ENCODE peak calls at places on chromosome 7, in seven cellular contexts. E is transverse colon, I is suprapubic skin, L is uterus, B is ovary, R is gastrocnemius medialis, M is spleen. V is an unnamed sample. For H3K36me3, the result is how much of the 10 kb centered on the place peaks cover.

GRCh38 chr7:18706648-18707047 is 211.1 kb downstream of the HDAC9 start:
- DNase-seq in E (no peak), I (no peak), L (no peak), B (no peak), R (no peak), M (no peak), V (no peak)

GRCh38 chr7:111137296-111138195 is 46.6 kb downstream of the LRRN3 start:
- DNase-seq in E (no peak), I (no peak), L (no peak), B (no peak), R (no peak), M (peak), V (no peak)

GRCh38 chr7:70668606-70669358 is 463.2 kb upstream of the GALNT17 start:
- DNase-seq in E (no peak), I (no peak), L (no peak), B (no peak), R (peak), M (no peak), V (no peak)

GRCh38 chr7:33195264-33195663 is 65.9 kb downstream of the BBS9 start:
- DNase-seq in E (no peak), I (no peak), L (no peak), B (no peak), R (no peak), M (no peak), V (no peak)

GRCh38 chr7:77667459-77668090 is 28.7 kb upstream of the RSBN1L start:
- DNase-seq in E (peak), I (no peak), L (no peak), B (no peak), R (no peak), M (no peak), V (no peak)

GRCh38 chr7:73452999-73453635 is 19.5 kb downstream of the FZD9 start:
- DNase-seq in E (no peak), I (no peak), L (no peak), B (no peak), R (no peak), M (no peak), V (no peak)

GRCh38 chr7:101996131-101996691 is 178.8 kb downstream of the CUX1 start:
- DNase-seq in E (no peak), I (no peak), L (no peak), B (no peak), R (no peak), M (no peak), V (no peak)

GRCh38 chr7:32536585-32536984 is 41.3 kb downstream of the AVL9 start:
- DNase-seq in E (no peak), I (no peak), L (no peak), B (no peak), R (no peak), M (no peak), V (no peak)

GRCh38 chr7:129919492-129919891 is 33.3 kb downstream of the UBE2H start:
- DNase-seq in E (no peak), I (no peak), L (no peak), B (no peak), R (no peak), M (no peak), V (no peak)

GRCh38 chr7:108086546-108086945 is 43.6 kb downstream of the LAMB4 start:
- DNase-seq in E (no peak), I (no peak), L (no peak), B (no peak), R (no peak), M (no peak), V (no peak)

GRCh38 chr7:158187055-158187770 is 400.4 kb downstream of the PTPRN2 start:
- DNase-seq in E (no peak), I (no peak), L (no peak), B (no peak), R (no peak), M (no peak), V (no peak)

GRCh38 chr7:18357691-18358090 is 137.9 kb upstream of the HDAC9 start:
- DNase-seq in E (no peak), I (no peak), L (no peak), B (no peak), R (no peak), M (no peak), V (no peak)

GRCh38 chr7:5773661-5774086 is 7.8 kb downstream of the RNF216 start:
- DNase-seq in E (no peak), I (peak), L (peak), B (peak), R (no peak), M (no peak), V (no peak)

GRCh38 chr7:117992635-117993034 is 119.4 kb upstream of the CTTNBP2 start:
- DNase-seq in E (no peak), I (no peak), L (no peak), B (no peak), R (no peak), M (no peak), V (no peak)

GRCh38 chr7:79298145-79298760 is 155.2 kb downstream of the MAGI2 start:
- DNase-seq in E (no peak), I (no peak), L (no peak), B (peak), R (no peak), M (no peak), V (no peak)

GRCh38 chr7:35035511-35035921 is 1.8 kb downstream of the DPY19L1 start:
- DNase-seq in E (peak), I (no peak), L (no peak), B (no peak), R (no peak), M (no peak), V (no peak)

GRCh38 chr7:149690688-149691446 is 82.5 kb downstream of the ZNF467 start:
- DNase-seq in E (no peak), I (no peak), L (peak), B (no peak), R (peak), M (no peak), V (no peak)

GRCh38 chr7:101108961-101109360 is 17.9 kb upstream of the SERPINE1 start:
- DNase-seq in E (no peak), I (no peak), L (no peak), B (no peak), R (no peak), M (no peak), V (no peak)

GRCh38 chr7:75064801-75065200 is 8.8 kb downstream of the RCC1L start:
- DNase-seq in E (no peak), I (no peak), L (no peak), B (no peak), R (peak), M (peak), V (no peak)

GRCh38 chr7:75064291-75064690 is 9.3 kb downstream of the RCC1L start:
- DNase-seq in E (no peak), I (no peak), L (no peak), B (no peak), R (no peak), M (peak), V (no peak)

DNA sequence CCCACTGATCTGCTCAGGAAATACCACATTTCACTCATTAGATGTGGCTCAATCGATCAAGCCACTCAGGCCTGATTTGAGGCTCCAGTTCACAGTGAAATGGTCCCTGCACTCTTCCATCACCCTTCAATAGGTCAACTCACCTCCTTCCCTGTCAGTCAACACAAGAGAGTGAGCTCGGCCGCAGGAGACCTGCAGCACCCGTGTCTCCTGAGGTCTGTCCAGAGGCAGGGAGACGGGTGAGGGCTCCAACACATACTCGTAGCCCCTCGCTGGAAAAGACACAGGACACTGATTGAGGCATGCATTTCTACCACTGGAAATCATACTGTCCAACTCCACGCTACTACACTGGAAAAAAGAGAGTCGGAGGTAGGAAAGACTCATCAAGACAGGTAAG is 7.1 kb downstream of the RCC1L start:
- DNase-seq in E (no peak), I (no peak), L (no peak), B (no peak), R (no peak), M (peak), V (no peak)
- H3K36me3 ChIP-seq in E (under half), I (half or more), L (under half), B (under half), R (half or more), M (half or more), V (half or more)

GRCh38 chr7:30487371-30487770 is 8.8 kb upstream of the NOD1 start:
- DNase-seq in E (no peak), I (no peak), L (no peak), B (no peak), R (no peak), M (no peak), V (no peak)

GRCh38 chr7:30491417-30491816 is 12.8 kb upstream of the NOD1 start:
- DNase-seq in E (no peak), I (no peak), L (no peak), B (no peak), R (no peak), M (no peak), V (no peak)

GRCh38 chr7:30485667-30486066 is 7.1 kb upstream of the NOD1 start:
- DNase-seq in E (no peak), I (no peak), L (no peak), B (no peak), R (no peak), M (no peak), V (no peak)
- H3K27ac ChIP-seq in E (no peak), I (no peak), L (no peak), B (no peak), R (no peak), M (no peak), V (no peak)

GRCh38 chr7:1537631-1538412 is 7.3 kb downstream of the MAFK start:
- DNase-seq in E (peak), I (peak), L (peak), B (peak), R (peak), M (peak), V (peak)

GRCh38 chr7:1535695-1536094 is 5.2 kb downstream of the MAFK start:
- DNase-seq in E (no peak), I (peak), L (no peak), B (no peak), R (peak), M (peak), V (no peak)

GRCh38 chr7:1538544-1539345 is 8.2 kb downstream of the MAFK start:
- DNase-seq in E (no peak), I (peak), L (no peak), B (peak), R (no peak), M (no peak), V (no peak)

GRCh38 chr7:1536105-1536767 is 5.7 kb downstream of the MAFK start:
- DNase-seq in E (no peak), I (peak), L (peak), B (peak), R (peak), M (peak), V (no peak)

DNA sequence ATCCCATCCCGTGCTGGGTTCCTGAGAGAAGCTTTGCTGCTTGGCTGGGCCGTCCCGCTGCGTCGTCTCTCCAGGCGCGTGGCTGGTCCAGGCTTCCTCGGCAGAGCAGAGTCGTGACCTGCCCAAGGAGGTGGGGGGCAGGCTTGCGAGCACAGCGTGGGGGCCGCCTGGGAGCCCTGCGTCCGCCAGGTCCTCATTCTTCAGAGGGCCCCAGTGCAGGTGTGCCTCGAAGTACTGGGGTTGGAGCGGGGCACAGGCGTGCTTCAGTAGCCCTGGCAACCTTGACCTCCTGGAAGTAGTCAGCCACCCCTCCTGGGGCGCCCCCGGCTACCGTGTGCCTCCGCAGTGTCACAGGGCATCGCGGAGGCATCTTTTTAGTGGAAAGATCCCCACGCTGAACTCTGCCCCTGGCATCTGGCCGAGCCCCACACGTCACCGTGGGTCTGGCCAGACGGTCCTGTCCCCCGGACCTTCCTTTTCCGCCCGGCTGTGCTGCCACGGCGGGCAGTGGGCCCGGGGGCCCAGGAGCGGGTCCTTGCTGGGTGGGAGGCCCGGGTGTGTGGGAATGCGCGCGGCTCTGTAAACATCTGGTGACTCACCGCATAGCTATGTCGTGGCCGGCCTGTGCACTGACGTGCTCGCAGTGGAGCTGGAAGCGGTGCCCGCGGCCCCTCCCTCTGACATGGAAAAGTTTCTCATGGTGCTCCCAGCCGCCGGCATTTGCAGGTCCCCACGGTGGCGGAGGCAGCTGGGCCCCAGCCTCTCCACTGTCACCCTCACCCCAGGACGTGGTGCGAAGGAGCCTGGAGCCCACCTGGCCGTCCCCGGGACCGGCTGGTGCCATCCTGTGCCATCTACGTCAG is 6.5 kb downstream of the MAFK start:
- DNase-seq in E (peak), I (peak), L (peak), B (peak), R (peak), M (peak), V (peak)
- TF ChIP-seq POLR2A in E (peak), I (peak), L (peak), B (peak), R (peak), M (no peak), V (no peak)

DNA sequence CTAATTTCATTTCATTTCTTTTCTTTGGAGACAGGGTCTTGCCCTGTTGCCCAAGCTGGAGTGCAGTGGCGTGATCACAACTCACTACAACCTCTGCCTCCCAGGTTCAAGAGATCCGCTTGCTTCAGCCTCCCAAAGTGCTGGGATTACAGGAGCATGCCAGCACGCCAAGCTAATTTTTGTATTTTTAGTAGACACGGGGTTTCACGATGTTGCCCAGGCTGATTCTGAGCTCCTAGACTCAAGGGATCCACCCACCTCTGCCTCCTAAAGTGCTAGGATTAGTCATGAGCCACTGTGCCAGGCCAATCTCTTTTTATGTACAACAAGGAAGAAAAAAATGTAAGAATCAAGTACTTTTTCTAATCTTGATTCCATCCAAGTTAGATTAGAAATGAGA is 10.7 kb upstream of the KMT2E start:
- DNase-seq in E (peak), I (no peak), L (peak), B (no peak), R (peak), M (no peak), V (no peak)
- H3K36me3 ChIP-seq in E (under half), I (under half), L (under half), B (under half), R (under half), M (under half), V (under half)

DNA sequence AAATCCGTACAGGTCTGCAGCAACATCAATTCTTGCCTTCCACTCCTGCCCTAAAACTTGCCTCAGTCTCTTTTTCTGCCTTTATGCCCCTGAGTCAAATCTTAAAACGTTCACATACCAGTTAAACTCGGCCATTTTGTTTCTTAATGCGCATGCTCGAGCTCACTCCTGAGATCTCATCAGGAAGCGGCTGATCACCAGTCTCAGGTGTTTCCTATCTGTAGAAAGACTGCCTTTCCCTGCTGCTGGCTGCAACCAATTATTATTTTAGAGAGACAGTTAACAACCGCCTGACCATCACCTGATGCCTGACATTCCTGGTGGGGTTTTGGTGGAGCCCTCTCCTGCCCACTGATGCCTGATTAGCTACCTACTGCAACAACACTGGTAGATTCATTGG is 70.2 kb upstream of the TMEM140 start:
- DNase-seq in E (no peak), I (no peak), L (no peak), B (no peak), R (no peak), M (no peak), V (no peak)
- H3K27ac ChIP-seq in E (no peak), I (no peak), L (no peak), B (no peak), R (no peak), M (no peak), V (no peak)

DNA sequence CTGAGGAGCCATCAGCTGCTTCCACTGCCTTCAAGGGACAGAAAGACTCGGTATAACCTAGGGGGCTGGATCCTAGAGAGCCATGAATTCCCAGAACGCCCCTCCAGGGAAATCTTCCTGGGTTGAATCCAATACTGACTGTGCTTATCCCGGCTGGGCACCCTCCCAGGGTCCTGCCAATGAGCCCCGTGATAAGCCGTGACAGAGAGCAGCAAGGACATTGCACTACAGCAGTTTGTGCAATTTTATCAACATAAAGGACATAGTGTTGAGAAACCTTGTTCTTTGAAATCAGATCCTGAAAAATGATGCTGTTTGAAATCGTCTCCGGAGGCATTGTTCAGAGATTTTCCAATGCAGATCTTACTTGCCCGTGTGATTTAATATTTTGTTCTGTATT is 18.8 kb downstream of the AKR1B1 start:
- DNase-seq in E (no peak), I (no peak), L (no peak), B (no peak), R (peak), M (no peak), V (no peak)
- TF ChIP-seq POLR2A in E (no peak), I (no peak), L (no peak), B (no peak), R (no peak), M (no peak), V (no peak)

V was measured in stomach.